ENCODE peak calls at places on chromosomes 3 and 15, in six cellular contexts. D is choroid plexus epithelial cell; G is NCI-H1092 treated with DMSO at 0.1 percent for 48 hours; Z is stimulated activated CD4-positive, alpha-beta T cell treated with anti-CD3 and anti-CD28 coated beads, Interleukin-15, amount 100 ng/mL, for 24 hours; R is kidney glomerular epithelial cell; M is foreskin keratinocyte. F is an unnamed sample.

GRCh38 chr15:66252411-66253295 is 897 bp downstream of the MEGF11 start:
- DNase-seq in R (peak; percentile 29), Z (peak; percentile 72), G (peak; percentile 36), D (peak; percentile 48), M (peak; percentile 42), F (peak; percentile 21)

GRCh38 chr15:96230557-96231181 is 99.8 kb upstream of the NR2F2 start:
- DNase-seq in D (peak; percentile 54), Z (no peak), G (no peak), M (peak; percentile 97), R (peak; percentile 45), F (no peak)

GRCh38 chr15:31444844-31445243 is 118.2 kb downstream of the KLF13 start:
- DNase-seq in M (no peak), Z (no peak), D (no peak), G (no peak), R (no peak), F (no peak)

GRCh38 chr3:14125193-14126016 is 553 bp downstream of the TMEM43 start:
- DNase-seq in Z (peak; percentile 78), D (peak; percentile 95), R (peak; percentile 90), M (peak; percentile 94), G (peak; percentile 80), F (no peak)

GRCh38 chr3:193962986-193963683 is 172.8 kb upstream of the HES1 start:
- DNase-seq in M (peak; percentile 58), G (no peak), D (no peak), R (no peak), Z (peak; percentile 24), F (no peak)

GRCh38 chr3:139173372-139174108 is 128.8 kb upstream of the PRR23C start:
- DNase-seq in D (peak; percentile 45), M (no peak), G (no peak), R (peak; percentile 28), Z (no peak), F (no peak)

GRCh38 chr3:51391566-51392300 is 648 bp downstream of the RBM15B start:
- DNase-seq in M (peak; percentile 27), Z (peak; percentile 60), D (peak; percentile 54), R (no peak), G (no peak), F (no peak)

GRCh38 chr3:110293660-110294059 is 778.0 kb upstream of the NECTIN3 start:
- DNase-seq in G (no peak), R (no peak), Z (no peak), D (no peak), M (peak; percentile 59), F (no peak)

GRCh38 chr3:135965506-135966348 is at the start of gene PPP2R3A:
- DNase-seq in M (peak; percentile 74), R (peak; percentile 81), Z (peak; percentile 78), D (peak; percentile 88), G (peak; percentile 71), F (peak; percentile 71)

GRCh38 chr3:141355242-141355641 is 13.1 kb upstream of the ZBTB38 start:
- DNase-seq in D (no peak), R (no peak), Z (no peak), M (no peak), G (no peak), F (no peak)

GRCh38 chr3:35743218-35743617 is 103.9 kb downstream of the ARPP21 start:
- DNase-seq in R (no peak), M (no peak), D (no peak), Z (no peak), G (no peak), F (no peak)

GRCh38 chr3:76900571-76900970 is 139.3 kb upstream of the ROBO2 start:
- DNase-seq in G (no peak), M (no peak), D (peak; percentile 25), Z (no peak), R (peak; percentile 12), F (no peak)

GRCh38 chr3:55497250-55497649 is 10.1 kb upstream of the WNT5A start:
- DNase-seq in D (no peak), G (no peak), Z (no peak), R (no peak), M (no peak), F (no peak)

GRCh38 chr15:62053439-62054085 is 6.7 kb downstream of the VPS13C start:
- DNase-seq in Z (no peak), D (no peak), R (no peak), M (no peak), G (no peak), F (no peak)

GRCh38 chr3:27521179-27521871 is 37.1 kb upstream of the SLC4A7 start:
- DNase-seq in Z (no peak), G (no peak), R (peak; percentile 49), M (peak; percentile 83), D (peak; percentile 97), F (peak; percentile 61)